ENCODE peak calls at places on chromosomes 6 and 20, in seven cellular contexts. F, Y, G, W, N, M and L are unnamed samples.

GRCh38 chr6:20237677-20238460 is 25.6 kb upstream of the MBOAT1 start:
- DNase-seq in N (no peak), G (no peak), M (no peak), Y (no peak), W (no peak), F (no peak), L (no peak)

GRCh38 chr20:23257848-23258746 is 92.5 kb upstream of the NXT1 start:
- DNase-seq in F (no peak), G (peak; percentile 80), N (peak; percentile 86), M (peak; percentile 63), Y (no peak), W (no peak), L (no peak)

GRCh38 chr6:121664199-121664598 is 228.8 kb downstream of the GJA1 start:
- DNase-seq in M (no peak), Y (no peak), N (no peak), F (no peak), W (no peak), G (no peak), L (no peak)

GRCh38 chr6:89254569-89254968 is 37.4 kb upstream of the GABRR1 start:
- DNase-seq in F (no peak), Y (no peak), M (no peak), W (no peak), G (no peak), N (no peak), L (no peak)

GRCh38 chr6:3535716-3536435 is 79.0 kb upstream of the SLC22A23 start:
- DNase-seq in N (no peak), F (no peak), W (no peak), M (no peak), G (no peak), Y (no peak), L (no peak)

GRCh38 chr6:85461806-85462185 is 11.9 kb downstream of the NT5E start:
- DNase-seq in W (no peak), G (no peak), N (no peak), F (no peak), M (no peak), Y (no peak), L (no peak)

GRCh38 chr6:39021041-39021440 is 27.5 kb upstream of the GLP1R start:
- DNase-seq in M (no peak), G (no peak), Y (no peak), W (no peak), F (no peak), N (no peak), L (no peak)

GRCh38 chr6:89173634-89174033 is 27.8 kb downstream of the PM20D2 start:
- DNase-seq in G (no peak), F (no peak), Y (no peak), W (no peak), N (no peak), M (no peak), L (no peak)

GRCh38 chr6:99746261-99746895 is 139.7 kb downstream of the PRDM13 start:
- DNase-seq in N (peak; percentile 81), Y (peak; percentile 14), G (peak; percentile 50), W (peak; percentile 47), F (peak; percentile 78), M (peak; percentile 65), L (peak; percentile 57)

GRCh38 chr6:44457606-44458005 is 70.1 kb downstream of the CDC5L start:
- DNase-seq in W (no peak), G (no peak), F (no peak), N (no peak), M (no peak), Y (no peak), L (no peak)

GRCh38 chr20:52312131-52312729 is 120.7 kb upstream of the ZFP64 start:
- DNase-seq in W (no peak), Y (peak; percentile 30), M (peak; percentile 42), G (peak; percentile 82), N (peak; percentile 33), F (peak; percentile 61), L (peak; percentile 55)

GRCh38 chr20:25249198-25249931 is 1.5 kb downstream of the PYGB start:
- DNase-seq in M (no peak), W (no peak), Y (no peak), G (peak; percentile 48), N (no peak), F (peak; percentile 12), L (no peak)

GRCh38 chr6:39902786-39903465 is 31.3 kb downstream of the MOCS1 start:
- DNase-seq in M (no peak), G (no peak), Y (no peak), F (no peak), W (no peak), N (no peak), L (no peak)

GRCh38 chr6:13924949-13925881 is at the start of gene RNF182:
- DNase-seq in F (no peak), W (no peak), Y (peak; percentile 86), N (no peak), M (no peak), G (peak; percentile 55), L (no peak)

GRCh38 chr20:45518282-45518681 is 2.9 kb upstream of the SPINT3 start:
- DNase-seq in G (peak; percentile 95), W (peak; percentile 84), F (no peak), N (peak; percentile 7), Y (no peak), M (no peak), L (no peak)

GRCh38 chr20:53020834-53021233 is 48.7 kb downstream of the TSHZ2 start:
- DNase-seq in F (no peak), Y (no peak), G (no peak), W (no peak), M (no peak), N (no peak), L (no peak)

GRCh38 chr20:34475979-34476736 is 40.1 kb upstream of the DYNLRB1 start:
- DNase-seq in F (peak; percentile 48), W (peak; percentile 41), G (no peak), N (peak; percentile 69), Y (peak; percentile 60), M (no peak), L (no peak)

GRCh38 chr20:1798982-1799381 is 96.2 kb upstream of the SIRPA start:
- DNase-seq in N (no peak), W (no peak), G (no peak), M (no peak), Y (no peak), F (no peak), L (no peak)

GRCh38 chr6:143108278-143108677 is 47.6 kb downstream of the AIG1 start:
- DNase-seq in W (no peak), F (no peak), G (no peak), N (no peak), M (peak; percentile 5), Y (no peak), L (no peak)

GRCh38 chr6:49453221-49453620 is 9.8 kb downstream of the MMUT start:
- DNase-seq in F (no peak), Y (no peak), W (no peak), N (no peak), M (no peak), G (peak; percentile 17), L (no peak)
- TF ChIP-seq CTCF in F (no peak), Y (peak; percentile 64), W (no peak), N (peak; percentile 23), M (peak; percentile 14), G (no peak), L (peak; percentile 70)

GRCh38 chr6:156881687-156882629 is 104.8 kb downstream of the ARID1B start:
- DNase-seq in M (no peak), W (no peak), N (peak; percentile 42), G (no peak), Y (no peak), F (no peak), L (no peak)

GRCh38 chr6:156880913-156881312 is 103.7 kb downstream of the ARID1B start:
- DNase-seq in Y (no peak), W (peak; percentile 69), N (no peak), M (no peak), F (no peak), G (no peak), L (no peak)

GRCh38 chr6:156877126-156877863 is 100.1 kb downstream of the ARID1B start:
- DNase-seq in W (no peak), G (no peak), N (no peak), Y (no peak), M (no peak), F (peak; percentile 38), L (no peak)

GRCh38 chr6:156878688-156879087 is 101.5 kb downstream of the ARID1B start:
- DNase-seq in N (no peak), G (no peak), Y (no peak), W (no peak), M (no peak), F (no peak), L (no peak)

DNA sequence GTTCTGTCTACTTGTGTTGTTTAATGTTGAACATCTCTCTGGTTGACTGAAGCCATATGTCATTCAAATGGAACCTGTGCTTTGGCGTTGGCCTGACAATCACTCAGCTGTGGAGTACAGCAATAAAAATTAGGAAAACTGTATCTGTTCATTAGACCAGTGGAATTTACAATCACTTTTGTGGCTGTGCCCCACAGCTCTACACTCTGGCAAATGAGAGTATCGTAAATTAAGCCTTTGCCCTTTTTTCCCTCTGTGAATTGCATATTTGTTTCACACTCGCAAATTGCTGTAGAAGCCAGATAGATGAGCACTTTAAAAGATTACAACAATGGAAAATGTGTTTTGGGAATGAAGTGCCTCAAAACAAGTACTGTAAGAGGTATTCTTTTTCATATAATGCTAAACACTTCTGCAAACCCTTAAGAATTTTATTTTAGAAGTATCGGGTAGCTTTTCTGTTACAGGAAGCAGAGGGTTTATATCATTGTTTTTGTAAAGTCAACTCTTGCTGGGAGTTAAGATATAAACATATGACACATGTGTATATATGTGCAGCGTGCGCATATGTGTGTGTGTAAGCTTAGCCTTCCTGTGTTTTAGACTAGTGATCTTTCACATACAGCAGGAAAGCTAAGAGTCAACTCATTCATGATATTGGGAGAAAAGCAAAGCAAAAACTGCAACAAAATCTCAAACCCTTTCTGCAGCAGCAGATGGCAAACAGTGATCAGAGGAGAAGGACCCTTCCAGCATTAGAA is 102.2 kb downstream of the ARID1B start:
- DNase-seq in F (no peak), N (no peak), G (no peak), Y (no peak), M (no peak), W (no peak), L (no peak)
- TF ChIP-seq CTCF in F (no peak), N (no peak), G (no peak), Y (no peak), M (no peak), W (no peak), L (no peak)

GRCh38 chr6:150667977-150668716 is 68.5 kb downstream of the PLEKHG1 start:
- DNase-seq in G (peak; percentile 80), F (peak; percentile 95), W (peak; percentile 92), N (peak; percentile 86), Y (no peak), M (peak; percentile 94), L (peak; percentile 30)
- TF ChIP-seq CTCF in G (no peak), F (no peak), W (no peak), N (no peak), Y (no peak), M (peak; percentile 50), L (peak; percentile 46)

DNA sequence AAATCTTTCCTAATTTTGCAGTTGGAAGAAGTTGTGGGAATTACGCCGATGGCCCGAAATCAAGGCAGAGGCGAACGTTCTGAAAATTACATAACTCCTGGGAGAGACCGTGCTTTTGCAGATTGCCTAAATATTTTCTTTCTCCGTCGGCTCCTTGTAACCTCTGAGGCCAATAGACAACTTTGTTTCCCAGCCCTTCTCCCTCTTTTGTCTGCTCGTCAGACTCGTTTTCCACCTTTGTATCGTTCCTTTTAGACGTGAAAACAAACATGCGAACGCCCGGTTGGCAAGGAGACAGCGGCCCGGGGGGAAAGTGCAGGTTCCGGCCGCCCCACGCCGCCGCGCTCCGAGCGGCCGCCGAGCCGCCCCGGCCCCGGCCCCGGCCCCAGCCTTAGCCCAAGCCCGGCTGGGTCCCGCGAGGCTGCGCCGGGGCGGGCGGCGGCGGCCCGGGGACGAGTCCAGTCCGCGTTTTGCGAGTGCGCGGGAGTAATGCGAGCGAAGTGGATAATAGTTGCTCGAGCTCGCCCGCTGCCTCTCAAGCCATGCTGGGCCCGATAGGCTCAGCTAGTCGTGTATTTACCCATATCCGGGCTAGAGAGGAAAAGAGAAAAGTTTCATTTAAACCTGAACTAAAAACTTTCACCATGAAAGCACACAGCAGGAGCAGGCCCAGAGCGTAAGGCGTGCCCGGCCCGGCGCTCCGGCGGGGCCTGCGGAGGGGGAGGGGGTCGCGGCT is at the start of gene ARID1B:
- DNase-seq in W (peak; percentile 86), N (peak; percentile 92), M (peak; percentile 65), Y (peak; percentile 95), F (peak; percentile 74), G (peak; percentile 57), L (peak; percentile 70)
- TF ChIP-seq CTCF in W (no peak), N (no peak), M (no peak), Y (no peak), F (no peak), G (no peak), L (no peak)